ENCODE peak calls at places on chromosome 15, in seven cellular contexts. One of them, this sample, is unnamed.

GRCh38 chr15:59360896-59361295 is 11.8 kb downstream of the MYO1E start:
- DNase-seq in caudate nucleus: no peak
- DNase-seq in effector memory CD4-positive, alpha-beta T cell: no peak
- DNase-seq in breast epithelium: no peak
- DNase-seq in uterus: no peak
- DNase-seq in CD8-positive, alpha-beta T cell: no peak
- DNase-seq in AG04450: no peak
- DNase-seq in this sample: no peak

GRCh38 chr15:70196314-70197291 is 98.9 kb upstream of the TLE3 start:
- DNase-seq in effector memory CD4-positive, alpha-beta T cell: peak; percentile 13
- DNase-seq in AG04450: peak; percentile 69
- DNase-seq in breast epithelium: peak; percentile 98
- DNase-seq in caudate nucleus: no peak
- DNase-seq in CD8-positive, alpha-beta T cell: no peak
- DNase-seq in uterus: peak; percentile 40
- DNase-seq in this sample: peak; percentile 96

GRCh38 chr15:56325186-56325585 is 40.0 kb upstream of the TEX9 start:
- DNase-seq in caudate nucleus: no peak
- DNase-seq in effector memory CD4-positive, alpha-beta T cell: no peak
- DNase-seq in AG04450: no peak
- DNase-seq in CD8-positive, alpha-beta T cell: no peak
- DNase-seq in breast epithelium: no peak
- DNase-seq in uterus: no peak
- DNase-seq in this sample: no peak

GRCh38 chr15:80550910-80551265 is 144.2 kb upstream of the ABHD17C start:
- DNase-seq in CD8-positive, alpha-beta T cell: no peak
- DNase-seq in uterus: no peak
- DNase-seq in breast epithelium: no peak
- DNase-seq in effector memory CD4-positive, alpha-beta T cell: no peak
- DNase-seq in caudate nucleus: no peak
- DNase-seq in AG04450: no peak
- DNase-seq in this sample: no peak

GRCh38 chr15:95742836-95743235 is 587.7 kb upstream of the NR2F2 start:
- DNase-seq in uterus: no peak
- DNase-seq in breast epithelium: no peak
- DNase-seq in AG04450: no peak
- DNase-seq in CD8-positive, alpha-beta T cell: no peak
- DNase-seq in caudate nucleus: no peak
- DNase-seq in effector memory CD4-positive, alpha-beta T cell: no peak
- DNase-seq in this sample: no peak

GRCh38 chr15:66400351-66400774 is 13.7 kb downstream of the MAP2K1 start:
- DNase-seq in caudate nucleus: no peak
- DNase-seq in CD8-positive, alpha-beta T cell: no peak
- DNase-seq in breast epithelium: no peak
- DNase-seq in AG04450: no peak
- DNase-seq in effector memory CD4-positive, alpha-beta T cell: no peak
- DNase-seq in uterus: no peak
- DNase-seq in this sample: no peak

GRCh38 chr15:60695713-60696522 is 217.0 kb upstream of the ICE2 start:
- DNase-seq in CD8-positive, alpha-beta T cell: peak; percentile 58
- DNase-seq in AG04450: no peak
- DNase-seq in breast epithelium: no peak
- DNase-seq in caudate nucleus: no peak
- DNase-seq in uterus: no peak
- DNase-seq in effector memory CD4-positive, alpha-beta T cell: peak; percentile 47
- DNase-seq in this sample: no peak

GRCh38 chr15:101193781-101194180 is 58.1 kb downstream of the CHSY1 start:
- DNase-seq in uterus: no peak
- DNase-seq in CD8-positive, alpha-beta T cell: no peak
- DNase-seq in effector memory CD4-positive, alpha-beta T cell: no peak
- DNase-seq in AG04450: no peak
- DNase-seq in caudate nucleus: no peak
- DNase-seq in breast epithelium: no peak
- DNase-seq in this sample: no peak

GRCh38 chr15:87681054-87681453 is 575.5 kb downstream of the NTRK3 start:
- DNase-seq in AG04450: no peak
- DNase-seq in effector memory CD4-positive, alpha-beta T cell: no peak
- DNase-seq in uterus: no peak
- DNase-seq in caudate nucleus: no peak
- DNase-seq in CD8-positive, alpha-beta T cell: no peak
- DNase-seq in breast epithelium: no peak
- DNase-seq in this sample: no peak

GRCh38 chr15:46413799-46414198 is 779.0 kb downstream of the SQOR start:
- DNase-seq in effector memory CD4-positive, alpha-beta T cell: no peak
- DNase-seq in caudate nucleus: no peak
- DNase-seq in CD8-positive, alpha-beta T cell: no peak
- DNase-seq in breast epithelium: no peak
- DNase-seq in AG04450: no peak
- DNase-seq in uterus: no peak
- DNase-seq in this sample: no peak

GRCh38 chr15:59485036-59485435 is 47.0 kb downstream of the FAM81A start:
- DNase-seq in breast epithelium: no peak
- DNase-seq in uterus: no peak
- DNase-seq in effector memory CD4-positive, alpha-beta T cell: no peak
- DNase-seq in AG04450: no peak
- DNase-seq in CD8-positive, alpha-beta T cell: no peak
- DNase-seq in caudate nucleus: no peak
- DNase-seq in this sample: no peak

GRCh38 chr15:42736178-42736792 is 643 bp downstream of the CDAN1 start:
- DNase-seq in effector memory CD4-positive, alpha-beta T cell: no peak
- DNase-seq in uterus: no peak
- DNase-seq in CD8-positive, alpha-beta T cell: no peak
- DNase-seq in caudate nucleus: no peak
- DNase-seq in breast epithelium: no peak
- DNase-seq in AG04450: no peak
- DNase-seq in this sample: no peak

GRCh38 chr15:84645997-84646396 is 8.1 kb downstream of the WDR73 start:
- DNase-seq in breast epithelium: no peak
- DNase-seq in CD8-positive, alpha-beta T cell: no peak
- DNase-seq in AG04450: no peak
- DNase-seq in effector memory CD4-positive, alpha-beta T cell: no peak
- DNase-seq in uterus: no peak
- DNase-seq in caudate nucleus: no peak
- DNase-seq in this sample: no peak

GRCh38 chr15:100842756-100843730 is 36.6 kb upstream of the ALDH1A3 start:
- DNase-seq in AG04450: peak; percentile 80
- DNase-seq in breast epithelium: no peak
- DNase-seq in effector memory CD4-positive, alpha-beta T cell: no peak
- DNase-seq in CD8-positive, alpha-beta T cell: no peak
- DNase-seq in uterus: no peak
- DNase-seq in caudate nucleus: no peak
- DNase-seq in this sample: no peak

GRCh38 chr15:79015416-79015815 is 70.6 kb upstream of the CTSH start:
- DNase-seq in uterus: no peak
- DNase-seq in CD8-positive, alpha-beta T cell: no peak
- DNase-seq in effector memory CD4-positive, alpha-beta T cell: no peak
- DNase-seq in breast epithelium: no peak
- DNase-seq in AG04450: no peak
- DNase-seq in caudate nucleus: no peak
- DNase-seq in this sample: no peak

GRCh38 chr15:92951800-92952199 is 51.7 kb downstream of the CHD2 start:
- DNase-seq in CD8-positive, alpha-beta T cell: no peak
- DNase-seq in uterus: no peak
- DNase-seq in AG04450: no peak
- DNase-seq in effector memory CD4-positive, alpha-beta T cell: no peak
- DNase-seq in caudate nucleus: no peak
- DNase-seq in breast epithelium: no peak
- DNase-seq in this sample: no peak

GRCh38 chr15:92952451-92952850 is 52.3 kb downstream of the CHD2 start:
- DNase-seq in CD8-positive, alpha-beta T cell: no peak
- DNase-seq in caudate nucleus: no peak
- DNase-seq in AG04450: no peak
- DNase-seq in breast epithelium: no peak
- DNase-seq in effector memory CD4-positive, alpha-beta T cell: no peak
- DNase-seq in uterus: no peak
- DNase-seq in this sample: no peak

GRCh38 chr15:92953569-92953968 is 53.4 kb downstream of the CHD2 start:
- DNase-seq in CD8-positive, alpha-beta T cell: no peak
- DNase-seq in AG04450: no peak
- DNase-seq in breast epithelium: no peak
- DNase-seq in caudate nucleus: no peak
- DNase-seq in uterus: no peak
- DNase-seq in effector memory CD4-positive, alpha-beta T cell: no peak
- DNase-seq in this sample: no peak

GRCh38 chr15:92947071-92947730 is 47.1 kb downstream of the CHD2 start:
- DNase-seq in AG04450: no peak
- DNase-seq in CD8-positive, alpha-beta T cell: no peak
- DNase-seq in effector memory CD4-positive, alpha-beta T cell: no peak
- DNase-seq in caudate nucleus: no peak
- DNase-seq in uterus: no peak
- DNase-seq in breast epithelium: no peak
- DNase-seq in this sample: no peak

GRCh38 chr15:92949604-92950249 is 49.6 kb downstream of the CHD2 start:
- DNase-seq in breast epithelium: no peak
- DNase-seq in caudate nucleus: no peak
- DNase-seq in AG04450: no peak
- DNase-seq in uterus: no peak
- DNase-seq in CD8-positive, alpha-beta T cell: no peak
- DNase-seq in effector memory CD4-positive, alpha-beta T cell: no peak
- DNase-seq in this sample: no peak
- H3K27ac ChIP-seq in breast epithelium: no peak overlapping the region
- H3K27ac ChIP-seq in caudate nucleus: no peak overlapping the region
- H3K27ac ChIP-seq in AG04450: no peak overlapping the region
- H3K27ac ChIP-seq in uterus: no peak overlapping the region
- H3K27ac ChIP-seq in CD8-positive, alpha-beta T cell: no peak overlapping the region
- H3K27ac ChIP-seq in effector memory CD4-positive, alpha-beta T cell: no peak overlapping the region
- H3K27ac ChIP-seq in this sample: no peak overlapping the region

GRCh38 chr15:74365619-74366445 is 1.6 kb downstream of the CYP11A1 start:
- DNase-seq in effector memory CD4-positive, alpha-beta T cell: no peak
- DNase-seq in AG04450: no peak
- DNase-seq in uterus: peak; percentile 61
- DNase-seq in breast epithelium: no peak
- DNase-seq in caudate nucleus: no peak
- DNase-seq in CD8-positive, alpha-beta T cell: no peak
- DNase-seq in this sample: no peak
- H3K27ac ChIP-seq in effector memory CD4-positive, alpha-beta T cell: no peak overlapping the region
- H3K27ac ChIP-seq in AG04450: no peak overlapping the region
- H3K27ac ChIP-seq in uterus: peak overlapping the region; percentile 65
- H3K27ac ChIP-seq in breast epithelium: peak overlapping the region; percentile 61
- H3K27ac ChIP-seq in caudate nucleus: no peak overlapping the region
- H3K27ac ChIP-seq in CD8-positive, alpha-beta T cell: no peak overlapping the region
- H3K27ac ChIP-seq in this sample: peak overlapping the region; percentile 28

DNA sequence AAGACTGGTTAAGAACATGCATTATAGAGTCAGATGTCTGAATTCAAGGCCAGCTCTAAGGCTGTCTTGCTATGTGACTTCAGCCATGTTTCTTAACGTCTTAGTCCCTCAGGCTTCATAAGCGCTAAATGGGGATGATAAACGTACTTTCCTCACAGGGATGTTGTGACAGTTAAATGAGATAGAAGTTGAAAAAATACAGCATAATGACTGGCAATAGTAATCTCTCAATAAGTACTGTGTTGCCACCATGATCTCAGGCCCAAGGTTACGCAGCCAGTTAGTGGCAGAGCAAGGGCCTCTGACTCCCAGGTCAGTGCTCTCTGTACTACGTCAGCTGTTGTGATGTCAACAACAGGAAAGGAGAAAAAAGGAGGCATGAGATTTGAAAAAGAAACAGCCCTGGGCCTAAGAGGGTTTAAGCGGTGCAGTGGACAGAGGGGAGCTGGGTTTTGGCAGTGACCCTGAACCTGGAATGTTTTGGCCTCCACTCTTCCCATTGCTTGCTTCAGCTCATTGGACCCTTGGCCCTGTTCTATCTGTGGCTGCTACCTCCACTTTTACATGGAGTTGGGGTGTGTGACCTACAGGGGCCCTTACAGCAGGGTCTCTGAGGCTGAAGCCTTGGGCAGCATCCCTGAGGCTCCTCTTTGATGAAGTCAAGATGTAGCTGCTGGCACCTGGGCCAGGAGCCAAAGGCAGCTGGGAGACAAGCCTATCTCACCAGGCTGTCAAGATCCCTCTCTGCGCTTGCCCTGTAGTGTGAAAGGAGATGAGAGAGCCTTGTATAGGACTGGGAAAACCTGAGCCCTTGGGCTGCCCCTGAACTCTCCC is 8.4 kb downstream of the DISP2 start:
- DNase-seq in AG04450: no peak
- DNase-seq in effector memory CD4-positive, alpha-beta T cell: no peak
- DNase-seq in CD8-positive, alpha-beta T cell: no peak
- DNase-seq in caudate nucleus: no peak
- DNase-seq in uterus: no peak
- DNase-seq in breast epithelium: no peak
- DNase-seq in this sample: no peak
- H3K27ac ChIP-seq in AG04450: no peak overlapping the region
- H3K27ac ChIP-seq in effector memory CD4-positive, alpha-beta T cell: no peak overlapping the region
- H3K27ac ChIP-seq in CD8-positive, alpha-beta T cell: no peak overlapping the region
- H3K27ac ChIP-seq in caudate nucleus: no peak overlapping the region
- H3K27ac ChIP-seq in uterus: no peak overlapping the region
- H3K27ac ChIP-seq in breast epithelium: no peak overlapping the region
- H3K27ac ChIP-seq in this sample: no peak overlapping the region

GRCh38 chr15:91871138-91871537 is 17.6 kb downstream of the SLCO3A1 start:
- DNase-seq in CD8-positive, alpha-beta T cell: no peak
- DNase-seq in AG04450: no peak
- DNase-seq in uterus: no peak
- DNase-seq in breast epithelium: no peak
- DNase-seq in caudate nucleus: no peak
- DNase-seq in effector memory CD4-positive, alpha-beta T cell: no peak
- DNase-seq in this sample: no peak

GRCh38 chr15:91874992-91875651 is 21.6 kb downstream of the SLCO3A1 start:
- DNase-seq in uterus: no peak
- DNase-seq in effector memory CD4-positive, alpha-beta T cell: no peak
- DNase-seq in breast epithelium: no peak
- DNase-seq in AG04450: no peak
- DNase-seq in caudate nucleus: no peak
- DNase-seq in CD8-positive, alpha-beta T cell: no peak
- DNase-seq in this sample: no peak

GRCh38 chr15:91871797-91872196 is 18.3 kb downstream of the SLCO3A1 start:
- DNase-seq in uterus: no peak
- DNase-seq in breast epithelium: no peak
- DNase-seq in caudate nucleus: no peak
- DNase-seq in effector memory CD4-positive, alpha-beta T cell: no peak
- DNase-seq in AG04450: no peak
- DNase-seq in CD8-positive, alpha-beta T cell: no peak
- DNase-seq in this sample: no peak

GRCh38 chr15:91873133-91873526 is 19.6 kb downstream of the SLCO3A1 start:
- DNase-seq in AG04450: no peak
- DNase-seq in effector memory CD4-positive, alpha-beta T cell: no peak
- DNase-seq in CD8-positive, alpha-beta T cell: no peak
- DNase-seq in caudate nucleus: no peak
- DNase-seq in breast epithelium: no peak
- DNase-seq in uterus: no peak
- DNase-seq in this sample: no peak

DNA sequence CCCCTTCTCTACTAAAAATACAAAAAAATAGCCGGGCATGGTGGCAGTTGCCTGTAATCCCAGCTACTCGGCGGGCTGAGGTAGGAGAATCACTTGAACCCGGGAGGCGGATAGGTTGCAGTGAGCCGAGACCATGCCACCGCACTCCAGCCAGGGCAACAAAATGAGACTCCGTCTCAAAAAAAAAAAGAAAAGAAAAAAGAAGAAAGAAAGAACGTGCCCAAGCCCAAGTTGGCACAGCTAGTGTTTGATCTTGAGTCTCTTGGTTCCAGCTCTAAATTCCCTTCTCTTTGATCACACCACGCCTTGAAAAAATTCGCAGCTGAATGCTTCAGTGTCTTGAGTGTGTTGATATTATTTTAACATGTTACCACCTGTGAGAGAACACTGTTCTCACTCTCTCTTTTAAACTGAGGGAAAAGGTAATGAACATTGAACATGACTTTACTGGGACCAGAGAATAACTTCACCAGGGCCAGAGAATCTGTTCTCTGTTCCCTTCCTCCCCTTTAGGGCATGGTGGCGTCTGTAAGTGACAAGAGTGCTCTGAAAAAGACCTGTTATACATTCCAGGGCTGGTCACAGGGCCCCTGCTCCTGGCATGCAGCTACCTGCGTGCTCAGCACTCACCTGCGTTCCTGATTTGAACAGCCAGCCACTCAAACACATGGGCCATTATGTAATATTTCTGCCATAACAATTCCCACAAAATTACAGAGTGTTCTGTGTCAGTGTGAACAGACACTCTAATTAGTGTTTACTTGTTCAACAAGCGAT is 19.0 kb downstream of the SLCO3A1 start:
- DNase-seq in AG04450: no peak
- DNase-seq in uterus: no peak
- DNase-seq in effector memory CD4-positive, alpha-beta T cell: no peak
- DNase-seq in caudate nucleus: no peak
- DNase-seq in breast epithelium: peak; percentile 85
- DNase-seq in CD8-positive, alpha-beta T cell: no peak
- DNase-seq in this sample: peak; percentile 68
- H3K27ac ChIP-seq in AG04450: no peak overlapping the region
- H3K27ac ChIP-seq in uterus: no peak overlapping the region
- H3K27ac ChIP-seq in effector memory CD4-positive, alpha-beta T cell: no peak overlapping the region
- H3K27ac ChIP-seq in caudate nucleus: no peak overlapping the region
- H3K27ac ChIP-seq in breast epithelium: peak overlapping the region; percentile 65
- H3K27ac ChIP-seq in CD8-positive, alpha-beta T cell: no peak overlapping the region
- H3K27ac ChIP-seq in this sample: peak overlapping the region; percentile 19

This sample was measured in prostate gland.